ENCODE peak calls at places on chromosomes 16 and 17, in nine cellular contexts. V is AG09309; Y is NCI-H748 treated with DMSO at 0.1 percent for 48 hours; H is memory B cell; A is fibroblast of the aortic adventitia; Z is mesothelial cell of epicardium; C is naive thymus-derived CD8-positive, alpha-beta T cell; F is stimulated activated CD4-positive, alpha-beta T cell treated with anti-CD3 and anti-CD28 coated beads, Interleukin-1b, Interleukin-23, amount 100 ng/mL, for 1 hour; N is heart right ventricle. Q is an unnamed sample.
A peak's percentile ranks its signal among the peaks of the same experiment; 100 is the strongest.

GRCh38 chr17:81043725-81044427 is 8.9 kb downstream of the BAIAP2 start:
- DNase-seq in N (peak; percentile 34), V (no peak), Y (no peak), F (no peak), H (no peak), A (peak; percentile 27), C (no peak), Z (no peak), Q (peak; percentile 80)

GRCh38 chr16:12901204-12901596 is 198 bp upstream of the SHISA9 start:
- DNase-seq in N (no peak), Z (no peak), A (no peak), F (no peak), Y (peak; percentile 24), C (no peak), V (no peak), H (no peak), Q (no peak)

GRCh38 chr17:1577186-1577585 is 14.6 kb upstream of the PITPNA start:
- DNase-seq in H (no peak), V (peak; percentile 92), C (no peak), N (peak; percentile 86), Z (no peak), Y (no peak), A (peak; percentile 98), F (no peak), Q (peak; percentile 87)

GRCh38 chr16:1819611-1820010 is 7.0 kb downstream of the HAGH start:
- DNase-seq in C (no peak), Y (no peak), H (no peak), N (no peak), F (no peak), V (no peak), Z (no peak), A (no peak), Q (no peak)

GRCh38 chr16:72357860-72358259 is 185.9 kb upstream of the PMFBP1 start:
- DNase-seq in H (no peak), A (peak; percentile 21), Z (no peak), V (no peak), Y (no peak), N (no peak), F (no peak), C (no peak), Q (peak; percentile 6)

GRCh38 chr16:85518398-85519049 is 94.6 kb upstream of the GSE1 start:
- DNase-seq in F (no peak), Z (no peak), H (no peak), Y (no peak), A (no peak), N (no peak), C (no peak), V (no peak), Q (no peak)

GRCh38 chr16:11797957-11798299 is 870 bp upstream of the ZC3H7A start:
- DNase-seq in Z (peak; percentile 47), A (no peak), F (no peak), H (peak; percentile 12), Y (no peak), V (no peak), N (no peak), C (no peak), Q (no peak)

GRCh38 chr17:56912105-56912999 is 1.5 kb downstream of the TRIM25 start:
- DNase-seq in F (no peak), H (no peak), V (no peak), Z (no peak), Y (no peak), A (peak; percentile 59), N (peak; percentile 36), C (no peak), Q (no peak)

GRCh38 chr17:79944251-79944812 is 91.3 kb downstream of the TBC1D16 start:
- DNase-seq in N (no peak), V (no peak), H (no peak), C (no peak), Y (no peak), F (no peak), Z (no peak), A (no peak), Q (no peak)

GRCh38 chr16:89574681-89575246 is 794 bp upstream of the CPNE7 start:
- DNase-seq in N (peak; percentile 51), A (peak; percentile 65), V (no peak), C (peak; percentile 30), F (no peak), Y (no peak), Z (peak; percentile 61), H (peak; percentile 45), Q (peak; percentile 36)

GRCh38 chr17:29615048-29615385 is 7.7 kb downstream of the CORO6 start:
- DNase-seq in C (peak; percentile 57), A (peak; percentile 40), H (no peak), V (no peak), N (no peak), Y (no peak), F (peak; percentile 42), Z (no peak), Q (no peak)

GRCh38 chr16:88927010-88927409 is 50.0 kb downstream of the CBFA2T3 start:
- DNase-seq in F (no peak), C (no peak), A (no peak), H (no peak), V (no peak), N (no peak), Z (no peak), Y (no peak), Q (no peak)

GRCh38 chr17:37813753-37814152 is 68.9 kb upstream of the HNF1B start:
- DNase-seq in N (no peak), Y (no peak), V (peak; percentile 56), F (no peak), Z (no peak), A (peak; percentile 57), H (no peak), C (no peak), Q (peak; percentile 100)

GRCh38 chr17:46736100-46736499 is 82.4 kb downstream of the WNT3 start:
- DNase-seq in C (no peak), F (no peak), A (no peak), Z (no peak), Y (no peak), V (no peak), N (no peak), H (peak; percentile 51), Q (no peak)

GRCh38 chr17:17379197-17379991 is 76.2 kb downstream of the NT5M start:
- DNase-seq in Z (no peak), V (no peak), F (no peak), C (no peak), Y (no peak), H (no peak), A (peak; percentile 73), N (no peak), Q (peak; percentile 45)

GRCh38 chr16:59201160-59201559 is 467.0 kb upstream of the GOT2 start:
- DNase-seq in F (no peak), V (no peak), A (no peak), Z (no peak), C (no peak), H (no peak), N (no peak), Y (no peak), Q (no peak)

GRCh38 chr17:66549731-66550207 is 247.4 kb downstream of the PRKCA start:
- DNase-seq in N (no peak), A (peak; percentile 92), F (no peak), Z (no peak), H (no peak), V (peak; percentile 92), C (no peak), Y (no peak), Q (peak; percentile 96)

GRCh38 chr17:1422907-1423306 is 22.9 kb upstream of the YWHAE start:
- DNase-seq in H (no peak), V (peak; percentile 71), F (no peak), N (no peak), Z (no peak), A (peak; percentile 95), C (no peak), Y (no peak), Q (peak; percentile 96)

GRCh38 chr16:56041556-56042140 is 149.6 kb upstream of the GNAO1 start:
- DNase-seq in Z (peak; percentile 42), N (no peak), F (no peak), Y (no peak), C (no peak), H (peak; percentile 9), A (no peak), V (no peak), Q (no peak)

GRCh38 chr16:24875466-24875865 is 29.7 kb downstream of the SLC5A11 start:
- DNase-seq in A (no peak), H (no peak), V (no peak), C (no peak), N (no peak), Y (no peak), F (no peak), Z (no peak), Q (no peak)

GRCh38 chr17:3529817-3530741 is 27.5 kb downstream of the TRPV3 start:
- DNase-seq in Y (no peak), N (peak; percentile 81), Z (peak; percentile 48), A (peak; percentile 96), F (no peak), V (no peak), C (no peak), H (no peak), Q (peak; percentile 31)

GRCh38 chr16:58267524-58268243 is 27.1 kb downstream of the PRSS54 start:
- DNase-seq in Y (no peak), Z (no peak), A (no peak), C (no peak), H (no peak), V (no peak), N (no peak), F (no peak), Q (no peak)

GRCh38 chr17:78923660-78924453 is 1.3 kb downstream of the TIMP2 start:
- DNase-seq in A (no peak), H (peak; percentile 83), Z (peak; percentile 50), N (peak; percentile 56), F (no peak), Y (peak; percentile 5), C (peak; percentile 50), V (no peak), Q (no peak)

GRCh38 chr17:79800325-79801155 is 3.7 kb upstream of the CBX8 start:
- DNase-seq in N (no peak), V (no peak), H (no peak), C (no peak), F (no peak), A (peak; percentile 45), Y (peak; percentile 6), Z (peak; percentile 53), Q (peak; percentile 30)

GRCh38 chr16:79008036-79008868 is 592.3 kb downstream of the MAF start:
- DNase-seq in F (no peak), Z (no peak), H (no peak), Y (no peak), A (no peak), V (no peak), C (no peak), N (no peak), Q (no peak)

GRCh38 chr16:14302031-14302398 is 230.9 kb downstream of the MRTFB start:
- DNase-seq in F (no peak), C (no peak), V (no peak), Y (no peak), H (peak; percentile 19), Z (no peak), N (peak; percentile 66), A (peak; percentile 67), Q (no peak)

GRCh38 chr16:23452221-23452571 is 793 bp downstream of the COG7 start:
- DNase-seq in F (no peak), H (no peak), C (no peak), Z (no peak), V (no peak), Y (no peak), A (no peak), N (no peak), Q (no peak)

GRCh38 chr16:28140788-28141618 is 70.8 kb downstream of the XPO6 start:
- DNase-seq in F (peak; percentile 40), C (peak; percentile 59), A (no peak), N (no peak), V (no peak), H (peak; percentile 73), Y (no peak), Z (no peak), Q (no peak)

GRCh38 chr16:11242658-11243057 is 13.3 kb downstream of the SOCS1 start:
- DNase-seq in Z (no peak), V (no peak), C (no peak), H (no peak), Y (no peak), N (no peak), A (no peak), F (no peak), Q (no peak)

GRCh38 chr17:64585146-64585545 is 77.0 kb downstream of the SMURF2 start:
- DNase-seq in Z (no peak), C (no peak), V (no peak), A (no peak), F (no peak), N (no peak), Y (no peak), H (no peak), Q (no peak)